ENCODE peak calls at places on chromosomes 4 and X, in four cellular contexts. W is K562, N is cardiac muscle cell, J is Karpas-422. Y is an unnamed sample.
A peak's percentile ranks its signal among the peaks of the same experiment; 100 is the strongest.

GRCh38 chr4:14853186-14853946 is 148.9 kb upstream of the CPEB2 start:
- DNase-seq in W (no peak), N (peak; percentile 80), J (no peak), Y (no peak)

GRCh38 chr4:121072080-121072835 is at the start of gene NDNF:
- DNase-seq in W (no peak), N (peak; percentile 47), J (no peak), Y (peak; percentile 86)

GRCh38 chr4:16794816-16795445 is 103.5 kb downstream of the LDB2 start:
- DNase-seq in W (peak; percentile 30), N (peak; percentile 72), J (peak; percentile 80), Y (no peak)

GRCh38 chr4:168440442-168441264 is 39.6 kb downstream of the DDX60L start:
- DNase-seq in W (no peak), N (peak; percentile 54), J (no peak), Y (no peak)

GRCh38 chrX:70038515-70038914 is 11.2 kb downstream of the AWAT2 start:
- DNase-seq in W (no peak), N (no peak), J (no peak), Y (no peak)

GRCh38 chr4:80694178-80694577 is 336.3 kb upstream of the BMP3 start:
- DNase-seq in W (no peak), N (no peak), J (no peak), Y (no peak)

GRCh38 chr4:151744614-151745013 is 16.2 kb downstream of the GATB start:
- DNase-seq in W (peak; percentile 82), N (peak; percentile 72), J (no peak), Y (no peak)

GRCh38 chrX:1265061-1265460 is 3.6 kb upstream of the CSF2RA start:
- DNase-seq in W (no peak), N (no peak), J (no peak), Y (no peak)

GRCh38 chr4:16250665-16251365 is 24.5 kb upstream of the TAPT1 start:
- DNase-seq in W (no peak), N (peak; percentile 47), J (no peak), Y (no peak)

GRCh38 chr4:94831607-94832006 is 73.9 kb downstream of the BMPR1B start:
- DNase-seq in W (no peak), N (no peak), J (no peak), Y (no peak)

GRCh38 chr4:184386271-184386781 is 88.0 kb downstream of the IRF2 start:
- DNase-seq in W (peak; percentile 85), N (no peak), J (peak; percentile 73), Y (no peak)

GRCh38 chrX:54357414-54358377 is at the start of gene WNK3:
- DNase-seq in W (no peak), N (peak; percentile 91), J (no peak), Y (peak; percentile 73)

GRCh38 chr4:71907782-71908181 is 123.9 kb upstream of the GC start:
- DNase-seq in W (no peak), N (no peak), J (no peak), Y (no peak)

GRCh38 chrX:106566362-106566761 is 45.4 kb upstream of the RADX start:
- DNase-seq in W (no peak), N (no peak), J (no peak), Y (no peak)

GRCh38 chr4:79247695-79248394 is 78.0 kb downstream of the NAA11 start:
- DNase-seq in W (no peak), N (no peak), J (no peak), Y (no peak)

GRCh38 chrX:31931225-31931624 is 859.4 kb upstream of the FTHL17 start:
- DNase-seq in W (no peak), N (peak; percentile 64), J (no peak), Y (no peak)

DNA sequence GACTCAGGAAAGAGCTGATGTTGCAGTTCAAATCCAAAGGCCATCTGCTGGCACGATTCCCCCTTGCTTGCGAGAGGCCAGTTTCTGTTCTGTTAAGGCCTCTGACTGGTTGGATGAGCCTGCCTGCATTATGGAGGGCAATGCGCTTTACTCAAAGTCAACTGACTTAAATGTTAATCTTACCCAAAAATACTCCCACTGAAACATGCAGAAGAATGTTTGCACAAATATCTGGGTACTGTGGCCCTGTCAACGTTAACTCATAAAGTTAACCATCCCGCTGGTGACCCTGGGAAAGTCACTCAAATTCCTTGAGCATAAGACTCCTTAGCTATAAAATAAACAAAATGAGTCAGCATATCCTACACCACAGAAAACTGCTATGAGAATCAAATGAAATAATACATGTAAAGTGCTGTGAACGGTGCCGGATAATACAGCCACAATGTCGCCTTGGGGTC is 326.3 kb downstream of the EVC2 start:
- DNase-seq in W (no peak), N (no peak), J (no peak), Y (no peak)
- H3K27ac ChIP-seq in W (no peak overlapping the region), N (no peak overlapping the region), J (no peak overlapping the region), Y (no peak overlapping the region)

GRCh38 chr4:19987746-19988145 is 264.0 kb upstream of the SLIT2 start:
- DNase-seq in W (no peak), N (peak; percentile 61), J (no peak), Y (no peak)
- H3K9me3 ChIP-seq in W (no peaks in the 10 kb centered on the region), N (no peaks in the 10 kb centered on the region), J (peaks cover 17% of the 10 kb centered on the region), Y (no peaks in the 10 kb centered on the region)

GRCh38 chr4:1962980-1963379 is 45.8 kb downstream of the NELFA start:
- DNase-seq in W (no peak), N (no peak), J (no peak), Y (no peak)
- H3K36me3 ChIP-seq in W (peaks cover 86% of the 10 kb centered on the region), N (peaks cover 10% of the 10 kb centered on the region), J (peaks cover 25% of the 10 kb centered on the region), Y (no peaks in the 10 kb centered on the region)

DNA sequence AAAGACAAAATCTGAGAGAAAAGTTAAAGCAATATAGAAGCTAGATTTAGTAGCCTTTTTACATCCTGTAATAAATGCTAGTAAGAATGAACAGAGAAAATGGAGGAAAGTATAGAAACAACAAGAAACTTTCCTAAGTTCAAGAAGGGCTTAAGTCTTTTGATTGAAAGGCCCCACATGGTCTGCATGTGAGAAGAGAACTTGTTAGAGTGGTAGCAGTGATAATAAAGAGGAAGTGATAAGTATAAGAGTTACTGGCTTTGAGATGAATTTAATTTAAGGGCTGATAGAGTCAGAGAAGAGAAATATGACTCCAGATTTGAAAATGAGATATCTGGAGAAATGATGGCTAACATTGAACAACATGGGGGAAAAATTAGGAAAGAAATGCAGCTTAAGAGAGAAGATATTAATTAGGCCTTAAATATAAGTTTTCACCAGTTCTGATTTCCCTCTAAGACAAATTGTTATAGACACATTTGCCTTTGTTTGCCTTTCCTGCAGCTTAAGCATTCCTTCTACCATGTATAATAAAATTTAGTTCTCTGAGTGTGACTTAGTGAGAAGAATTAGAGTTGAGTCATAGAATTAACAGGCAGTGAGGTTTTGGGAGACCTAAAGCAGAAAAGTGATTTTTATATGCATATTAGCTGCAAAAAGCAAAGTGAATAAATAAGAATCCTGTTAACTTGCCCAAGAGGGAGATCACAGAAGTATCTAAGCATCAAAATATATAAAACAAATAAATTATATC is 18.4 kb downstream of the ZFX start:
- DNase-seq in W (no peak), N (no peak), J (peak; percentile 84), Y (no peak)
- H3K27ac ChIP-seq in W (no peak overlapping the region), N (no peak overlapping the region), J (peak overlapping the region; percentile 88), Y (no peak overlapping the region)

GRCh38 chr4:133996431-133997121 is 205.0 kb downstream of the PABPC4L start:
- DNase-seq in W (no peak), N (no peak), J (no peak), Y (no peak)
- H3K9me3 ChIP-seq in W (no peaks in the 10 kb centered on the region), N (no peaks in the 10 kb centered on the region), J (no peaks in the 10 kb centered on the region), Y (peaks cover 18% of the 10 kb centered on the region)

Y was measured in left lung.